ENCODE peak calls at places on chromosome 22, in eight cellular contexts. J, G, A, N, W, H, K and P are unnamed samples.

GRCh38 chr22:41781508-41781906 is 19.0 kb upstream of the CCDC134 start:
- DNase-seq in N (no peak), A (no peak), J (no peak), K (no peak), W (no peak), G (no peak), H (no peak), P (no peak)

GRCh38 chr22:45775062-45775461 is 103.4 kb downstream of the ATXN10 start:
- DNase-seq in K (no peak), H (no peak), J (no peak), G (no peak), W (no peak), N (no peak), A (no peak), P (no peak)

GRCh38 chr22:33747576-33748180 is 172.6 kb downstream of the LARGE1 start:
- DNase-seq in J (peak), K (no peak), H (peak), G (no peak), A (no peak), W (no peak), N (peak), P (no peak)

GRCh38 chr22:49954991-49955580 is 5.5 kb upstream of the PIM3 start:
- DNase-seq in W (no peak), A (no peak), N (no peak), H (no peak), G (no peak), K (no peak), J (no peak), P (no peak)

GRCh38 chr22:36232715-36233401 is 6.5 kb downstream of the APOL2 start:
- DNase-seq in W (no peak), J (no peak), K (no peak), G (no peak), H (no peak), N (no peak), A (no peak), P (no peak)

GRCh38 chr22:47129902-47130301 is 367.5 kb downstream of the TBC1D22A start:
- DNase-seq in G (no peak), K (no peak), J (peak), A (peak), W (no peak), N (peak), H (peak), P (peak)

GRCh38 chr22:47177334-47177815 is 414.9 kb downstream of the TBC1D22A start:
- DNase-seq in N (no peak), G (no peak), J (peak), W (no peak), A (no peak), K (no peak), H (no peak), P (no peak)

GRCh38 chr22:42439821-42440674 is 7.8 kb upstream of the NFAM1 start:
- DNase-seq in G (no peak), A (peak), N (peak), K (no peak), H (no peak), J (no peak), W (peak), P (no peak)

GRCh38 chr22:35912668-35913067 is 116.0 kb downstream of the RBFOX2 start:
- DNase-seq in W (no peak), J (no peak), G (no peak), A (no peak), K (no peak), H (no peak), N (no peak), P (no peak)

GRCh38 chr22:42277232-42277753 is 6.8 kb upstream of the TCF20 start:
- DNase-seq in K (no peak), J (no peak), W (no peak), A (no peak), H (no peak), N (no peak), G (no peak), P (no peak)

GRCh38 chr22:27873476-27873875 is 45.6 kb downstream of the PITPNB start:
- DNase-seq in K (no peak), H (no peak), A (no peak), G (no peak), N (no peak), J (no peak), W (peak), P (no peak)
- H3K27ac ChIP-seq in K (no peak), H (no peak), A (no peak), G (no peak), N (no peak), J (peak), W (peak), P (no peak)

GRCh38 chr22:23232094-23232905 is 52.0 kb downstream of the BCR start:
- DNase-seq in N (no peak), J (no peak), G (no peak), H (no peak), A (no peak), K (no peak), W (no peak), P (no peak)

GRCh38 chr22:23234409-23235161 is 54.3 kb downstream of the BCR start:
- DNase-seq in K (no peak), W (no peak), H (no peak), A (no peak), G (no peak), J (no peak), N (no peak), P (no peak)

GRCh38 chr22:23231471-23232093 is 51.3 kb downstream of the BCR start:
- DNase-seq in G (no peak), A (no peak), W (no peak), N (no peak), K (no peak), J (no peak), H (no peak), P (no peak)

GRCh38 chr22:23233746-23234408 is 53.6 kb downstream of the BCR start:
- DNase-seq in K (no peak), G (no peak), N (no peak), J (no peak), H (no peak), W (peak), A (peak), P (no peak)

GRCh38 chr22:23233084-23233501 is 52.8 kb downstream of the BCR start:
- DNase-seq in K (no peak), W (peak), H (no peak), J (no peak), A (no peak), G (no peak), N (no peak), P (no peak)
- H3K27ac ChIP-seq in K (no peak), W (no peak), H (no peak), J (no peak), A (no peak), G (peak), N (no peak), P (no peak)

DNA sequence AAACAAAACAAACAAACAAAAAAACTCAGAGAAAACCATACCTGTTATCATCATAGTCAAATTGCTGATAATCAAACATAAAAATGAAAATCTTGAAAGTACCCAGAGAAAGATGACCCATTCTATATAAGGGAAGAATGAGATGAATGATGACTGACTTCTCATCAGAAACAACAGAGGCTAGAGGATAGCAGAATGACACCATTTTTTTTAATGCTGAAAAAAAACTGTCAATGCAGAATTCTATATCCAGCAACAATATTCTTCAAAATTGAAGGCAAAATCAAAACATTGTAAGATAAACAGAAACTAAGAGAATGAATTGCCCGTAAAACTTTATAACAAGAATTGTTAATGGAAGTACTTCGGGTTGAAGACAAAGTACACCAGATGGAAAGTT is 122.1 kb downstream of the ENTHD1 start:
- DNase-seq in A (no peak), J (no peak), W (no peak), H (no peak), G (no peak), N (no peak), K (no peak), P (no peak)
- H3K27ac ChIP-seq in A (no peak), J (no peak), W (no peak), H (no peak), G (no peak), N (no peak), K (no peak), P (no peak)

DNA sequence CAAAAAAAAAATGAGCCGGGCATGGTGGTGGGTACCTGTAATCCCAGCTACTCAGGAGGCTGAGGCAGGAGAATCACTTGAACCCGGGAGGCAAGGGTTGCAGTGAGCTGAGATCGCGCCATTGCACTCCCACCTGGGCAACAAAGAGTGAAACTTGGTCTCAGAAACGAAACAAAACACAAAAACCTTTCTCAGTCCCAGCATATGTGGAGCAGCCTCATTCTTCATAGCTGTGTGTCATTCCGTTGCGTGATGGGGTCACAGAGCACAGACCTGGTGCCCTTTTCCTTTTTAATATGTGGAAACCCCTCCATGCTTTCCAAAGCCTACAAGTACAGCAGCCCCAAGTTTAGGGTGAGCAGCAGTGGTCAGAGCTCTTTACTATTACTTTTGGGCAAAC is 13.7 kb downstream of the PEX26 start:
- DNase-seq in H (no peak), J (no peak), N (no peak), G (no peak), A (no peak), K (no peak), W (no peak), P (no peak)
- H3K27ac ChIP-seq in H (peak), J (peak), N (no peak), G (peak), A (no peak), K (no peak), W (peak), P (peak)

GRCh38 chr22:38204784-38205183 is 3.0 kb downstream of the MAFF start:
- DNase-seq in A (no peak), J (no peak), H (no peak), N (no peak), G (no peak), W (no peak), K (no peak), P (no peak)
- H3K27ac ChIP-seq in A (no peak), J (peak), H (no peak), N (no peak), G (peak), W (no peak), K (no peak), P (no peak)

GRCh38 chr22:30267382-30268302 is 991 bp upstream of the OSM start:
- DNase-seq in N (no peak), J (no peak), W (no peak), A (no peak), H (no peak), K (no peak), G (no peak), P (no peak)
- H3K27ac ChIP-seq in N (no peak), J (peak), W (no peak), A (no peak), H (no peak), K (no peak), G (no peak), P (no peak)

GRCh38 chr22:19955241-19956128 is 13.9 kb upstream of the TXNRD2 start:
- DNase-seq in K (no peak), J (no peak), W (no peak), A (no peak), G (no peak), H (no peak), N (no peak), P (no peak)
- H3K27ac ChIP-seq in K (no peak), J (peak), W (no peak), A (no peak), G (peak), H (no peak), N (no peak), P (peak)

DNA sequence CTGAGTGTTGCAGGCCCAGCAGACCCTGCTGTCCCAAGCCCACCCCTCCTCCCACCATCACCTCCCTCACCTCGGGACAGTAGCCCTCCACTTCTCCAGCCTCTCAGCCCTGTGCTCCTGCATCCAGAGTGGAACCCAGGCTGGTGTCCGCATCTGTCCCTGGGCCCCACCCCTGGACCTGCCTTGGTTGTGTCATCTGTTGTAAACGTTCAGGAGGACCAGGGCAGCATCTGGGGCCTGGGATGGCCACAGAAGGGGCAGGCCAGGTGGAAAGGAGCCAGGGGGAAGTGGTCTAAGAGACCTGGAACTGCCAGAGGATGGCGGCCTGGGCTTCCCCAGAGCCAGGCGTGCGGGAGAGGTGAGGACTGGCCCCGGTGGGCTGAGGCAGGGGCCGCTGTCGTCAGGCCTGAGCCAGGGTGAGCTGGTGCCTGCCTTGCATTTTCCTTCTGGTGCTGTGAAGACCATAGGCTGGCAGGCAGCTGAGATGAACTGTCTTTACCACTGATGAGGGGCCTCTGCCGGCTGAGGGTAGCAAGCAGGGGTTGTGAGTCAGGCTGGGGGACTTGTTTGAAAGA is 26.1 kb upstream of the MGAT3 start:
- DNase-seq in J (no peak), N (no peak), A (no peak), H (no peak), W (no peak), K (no peak), G (no peak), P (no peak)
- H3K27ac ChIP-seq in J (peak), N (no peak), A (no peak), H (no peak), W (no peak), K (no peak), G (peak), P (no peak)

GRCh38 chr22:23481369-23481768 is 98.7 kb downstream of the IGLL1 start:
- DNase-seq in N (no peak), H (no peak), K (no peak), W (no peak), J (no peak), A (no peak), G (no peak), P (no peak)
- H3K27ac ChIP-seq in N (no peak), H (no peak), K (no peak), W (no peak), J (no peak), A (no peak), G (no peak), P (no peak)